ENCODE peak calls at places on chromosomes 13 and 19, in ten cellular contexts. One of them, this sample, is unnamed. For H3K4me1, the result is how much of the 10 kb centered on the place peaks cover.

GRCh38 chr13:99281811-99282263 is 23.7 kb upstream of the GPR18 start:
- DNase-seq in endodermal cell: no peak
- DNase-seq in A549: no peak
- DNase-seq in IMR-90: no peak
- DNase-seq in PC-3: no peak
- DNase-seq in aorta: peak
- DNase-seq in heart left ventricle: peak
- DNase-seq in suprapubic skin: peak
- DNase-seq in H9: no peak
- DNase-seq in transverse colon: peak
- DNase-seq in this sample: no peak

GRCh38 chr19:51407631-51408131 is 9.8 kb downstream of the SIGLEC10 start:
- DNase-seq in endodermal cell: peak
- DNase-seq in A549: peak
- DNase-seq in IMR-90: peak
- DNase-seq in PC-3: peak
- DNase-seq in aorta: peak
- DNase-seq in heart left ventricle: no peak
- DNase-seq in suprapubic skin: no peak
- DNase-seq in H9: peak
- DNase-seq in transverse colon: peak
- DNase-seq in this sample: no peak

GRCh38 chr19:6038634-6039405 is 60.9 kb upstream of the RANBP3 start:
- DNase-seq in endodermal cell: no peak
- DNase-seq in A549: no peak
- DNase-seq in IMR-90: peak
- DNase-seq in PC-3: no peak
- DNase-seq in aorta: no peak
- DNase-seq in heart left ventricle: no peak
- DNase-seq in suprapubic skin: peak
- DNase-seq in H9: no peak
- DNase-seq in transverse colon: no peak
- DNase-seq in this sample: no peak

GRCh38 chr13:64480648-64481047 is 2749.5 kb downstream of the PCDH9 start:
- DNase-seq in endodermal cell: no peak
- DNase-seq in A549: no peak
- DNase-seq in IMR-90: no peak
- DNase-seq in PC-3: no peak
- DNase-seq in aorta: no peak
- DNase-seq in heart left ventricle: no peak
- DNase-seq in suprapubic skin: no peak
- DNase-seq in H9: no peak
- DNase-seq in transverse colon: no peak
- DNase-seq in this sample: no peak

GRCh38 chr19:55484571-55485438 is at the start of gene NAT14:
- DNase-seq in endodermal cell: peak
- DNase-seq in A549: peak
- DNase-seq in IMR-90: peak
- DNase-seq in PC-3: peak
- DNase-seq in aorta: peak
- DNase-seq in heart left ventricle: peak
- DNase-seq in suprapubic skin: peak
- DNase-seq in H9: peak
- DNase-seq in transverse colon: peak
- DNase-seq in this sample: no peak

GRCh38 chr13:29924482-29924884 is 74.1 kb upstream of the UBL3 start:
- DNase-seq in endodermal cell: no peak
- DNase-seq in A549: peak
- DNase-seq in IMR-90: peak
- DNase-seq in PC-3: peak
- DNase-seq in aorta: no peak
- DNase-seq in heart left ventricle: no peak
- DNase-seq in suprapubic skin: no peak
- DNase-seq in H9: no peak
- DNase-seq in transverse colon: no peak
- DNase-seq in this sample: peak

GRCh38 chr19:2837430-2837829 is 3.8 kb upstream of the ZNF555 start:
- DNase-seq in endodermal cell: no peak
- DNase-seq in A549: no peak
- DNase-seq in IMR-90: no peak
- DNase-seq in PC-3: no peak
- DNase-seq in aorta: no peak
- DNase-seq in heart left ventricle: no peak
- DNase-seq in suprapubic skin: no peak
- DNase-seq in H9: no peak
- DNase-seq in transverse colon: no peak
- DNase-seq in this sample: no peak

GRCh38 chr13:30696278-30697176 is 38.8 kb upstream of the ALOX5AP start:
- DNase-seq in endodermal cell: peak
- DNase-seq in A549: no peak
- DNase-seq in IMR-90: peak
- DNase-seq in PC-3: no peak
- DNase-seq in aorta: no peak
- DNase-seq in heart left ventricle: peak
- DNase-seq in suprapubic skin: peak
- DNase-seq in H9: peak
- DNase-seq in transverse colon: peak
- DNase-seq in this sample: no peak

GRCh38 chr13:66365101-66365500 is 865.0 kb downstream of the PCDH9 start:
- DNase-seq in endodermal cell: no peak
- DNase-seq in A549: no peak
- DNase-seq in IMR-90: peak
- DNase-seq in PC-3: no peak
- DNase-seq in aorta: no peak
- DNase-seq in heart left ventricle: no peak
- DNase-seq in suprapubic skin: no peak
- DNase-seq in H9: no peak
- DNase-seq in transverse colon: no peak
- DNase-seq in this sample: no peak

GRCh38 chr13:76222511-76222910 is 586.4 kb downstream of the LMO7 start:
- DNase-seq in endodermal cell: no peak
- DNase-seq in A549: no peak
- DNase-seq in IMR-90: peak
- DNase-seq in PC-3: no peak
- DNase-seq in aorta: no peak
- DNase-seq in heart left ventricle: no peak
- DNase-seq in suprapubic skin: no peak
- DNase-seq in H9: no peak
- DNase-seq in transverse colon: no peak
- DNase-seq in this sample: no peak

GRCh38 chr13:113117335-113117872 is 5.2 kb upstream of the F10 start:
- DNase-seq in endodermal cell: no peak
- DNase-seq in A549: no peak
- DNase-seq in IMR-90: no peak
- DNase-seq in PC-3: peak
- DNase-seq in aorta: peak
- DNase-seq in heart left ventricle: no peak
- DNase-seq in suprapubic skin: peak
- DNase-seq in H9: peak
- DNase-seq in transverse colon: no peak
- DNase-seq in this sample: no peak

GRCh38 chr19:19514215-19514633 is 1.1 kb downstream of the TSSK6 start:
- DNase-seq in endodermal cell: no peak
- DNase-seq in A549: no peak
- DNase-seq in IMR-90: no peak
- DNase-seq in PC-3: no peak
- DNase-seq in aorta: peak
- DNase-seq in heart left ventricle: peak
- DNase-seq in suprapubic skin: peak
- DNase-seq in H9: no peak
- DNase-seq in transverse colon: peak
- DNase-seq in this sample: peak

GRCh38 chr13:85260896-85261295 is 538.3 kb downstream of the SLITRK6 start:
- DNase-seq in endodermal cell: peak
- DNase-seq in A549: no peak
- DNase-seq in IMR-90: no peak
- DNase-seq in PC-3: no peak
- DNase-seq in aorta: no peak
- DNase-seq in heart left ventricle: no peak
- DNase-seq in suprapubic skin: no peak
- DNase-seq in H9: no peak
- DNase-seq in transverse colon: no peak
- DNase-seq in this sample: no peak

GRCh38 chr19:36489920-36490415 is 607 bp upstream of the ZNF566 start:
- DNase-seq in endodermal cell: peak
- DNase-seq in A549: peak
- DNase-seq in IMR-90: peak
- DNase-seq in PC-3: peak
- DNase-seq in aorta: no peak
- DNase-seq in heart left ventricle: peak
- DNase-seq in suprapubic skin: no peak
- DNase-seq in H9: peak
- DNase-seq in transverse colon: peak
- DNase-seq in this sample: no peak

GRCh38 chr19:3420909-3421619 is 54.7 kb downstream of the NFIC start:
- DNase-seq in endodermal cell: no peak
- DNase-seq in A549: no peak
- DNase-seq in IMR-90: no peak
- DNase-seq in PC-3: no peak
- DNase-seq in aorta: no peak
- DNase-seq in heart left ventricle: no peak
- DNase-seq in suprapubic skin: no peak
- DNase-seq in H9: no peak
- DNase-seq in transverse colon: no peak
- DNase-seq in this sample: no peak

GRCh38 chr13:86585826-86586225 is 786.6 kb upstream of the SLITRK6 start:
- DNase-seq in endodermal cell: no peak
- DNase-seq in A549: no peak
- DNase-seq in IMR-90: peak
- DNase-seq in PC-3: peak
- DNase-seq in aorta: no peak
- DNase-seq in heart left ventricle: no peak
- DNase-seq in suprapubic skin: no peak
- DNase-seq in H9: no peak
- DNase-seq in transverse colon: peak
- DNase-seq in this sample: no peak

GRCh38 chr13:34751492-34751891 is 190.6 kb upstream of the NBEA start:
- DNase-seq in endodermal cell: no peak
- DNase-seq in A549: no peak
- DNase-seq in IMR-90: no peak
- DNase-seq in PC-3: no peak
- DNase-seq in aorta: no peak
- DNase-seq in heart left ventricle: no peak
- DNase-seq in suprapubic skin: no peak
- DNase-seq in H9: no peak
- DNase-seq in transverse colon: no peak
- DNase-seq in this sample: no peak

GRCh38 chr13:46620029-46620428 is 67.1 kb downstream of the LRCH1 start:
- DNase-seq in endodermal cell: no peak
- DNase-seq in A549: no peak
- DNase-seq in IMR-90: no peak
- DNase-seq in PC-3: no peak
- DNase-seq in aorta: no peak
- DNase-seq in heart left ventricle: no peak
- DNase-seq in suprapubic skin: no peak
- DNase-seq in H9: no peak
- DNase-seq in transverse colon: no peak
- DNase-seq in this sample: no peak

GRCh38 chr19:11405846-11406643 is 13.1 kb downstream of the RGL3 start:
- DNase-seq in endodermal cell: peak
- DNase-seq in A549: no peak
- DNase-seq in IMR-90: no peak
- DNase-seq in PC-3: no peak
- DNase-seq in aorta: peak
- DNase-seq in heart left ventricle: no peak
- DNase-seq in suprapubic skin: no peak
- DNase-seq in H9: peak
- DNase-seq in transverse colon: no peak
- DNase-seq in this sample: no peak

GRCh38 chr13:110836600-110836903 is 78.3 kb downstream of the ANKRD10 start:
- DNase-seq in endodermal cell: peak
- DNase-seq in A549: no peak
- DNase-seq in IMR-90: no peak
- DNase-seq in PC-3: no peak
- DNase-seq in aorta: no peak
- DNase-seq in heart left ventricle: no peak
- DNase-seq in suprapubic skin: no peak
- DNase-seq in H9: no peak
- DNase-seq in transverse colon: no peak
- DNase-seq in this sample: no peak

GRCh38 chr13:51342706-51343105 is 3.2 kb downstream of the SERPINE3 start:
- DNase-seq in endodermal cell: no peak
- DNase-seq in A549: no peak
- DNase-seq in IMR-90: peak
- DNase-seq in PC-3: no peak
- DNase-seq in aorta: no peak
- DNase-seq in heart left ventricle: no peak
- DNase-seq in suprapubic skin: no peak
- DNase-seq in H9: no peak
- DNase-seq in transverse colon: no peak
- DNase-seq in this sample: peak

GRCh38 chr13:40648841-40649240 is 17.6 kb downstream of the FOXO1 start:
- DNase-seq in endodermal cell: peak
- DNase-seq in A549: no peak
- DNase-seq in IMR-90: no peak
- DNase-seq in PC-3: no peak
- DNase-seq in aorta: no peak
- DNase-seq in heart left ventricle: no peak
- DNase-seq in suprapubic skin: no peak
- DNase-seq in H9: no peak
- DNase-seq in transverse colon: no peak
- DNase-seq in this sample: no peak
- H3K27ac ChIP-seq in endodermal cell: peak
- H3K27ac ChIP-seq in A549: no peak
- H3K27ac ChIP-seq in IMR-90: no peak
- H3K27ac ChIP-seq in PC-3: no peak
- H3K27ac ChIP-seq in aorta: no peak
- H3K27ac ChIP-seq in heart left ventricle: no peak
- H3K27ac ChIP-seq in suprapubic skin: no peak
- H3K27ac ChIP-seq in H9: peak
- H3K27ac ChIP-seq in transverse colon: peak
- H3K27ac ChIP-seq in this sample: no peak

GRCh38 chr19:4980087-4980486 is 11.2 kb downstream of the KDM4B start:
- DNase-seq in endodermal cell: no peak
- DNase-seq in A549: no peak
- DNase-seq in IMR-90: no peak
- DNase-seq in PC-3: no peak
- DNase-seq in aorta: no peak
- DNase-seq in heart left ventricle: no peak
- DNase-seq in suprapubic skin: no peak
- DNase-seq in H9: no peak
- DNase-seq in transverse colon: no peak
- DNase-seq in this sample: no peak
- H3K4me1 ChIP-seq in endodermal cell: under half
- H3K4me1 ChIP-seq in A549: under half
- H3K4me1 ChIP-seq in IMR-90: under half
- H3K4me1 ChIP-seq in PC-3: under half
- H3K4me1 ChIP-seq in aorta: under half
- H3K4me1 ChIP-seq in heart left ventricle: under half
- H3K4me1 ChIP-seq in suprapubic skin: half or more
- H3K4me1 ChIP-seq in H9: under half
- H3K4me1 ChIP-seq in transverse colon: under half
- H3K4me1 ChIP-seq in this sample: under half

GRCh38 chr19:57830071-57830602 is at the start of gene ZNF587B:
- DNase-seq in endodermal cell: peak
- DNase-seq in A549: no peak
- DNase-seq in IMR-90: peak
- DNase-seq in PC-3: peak
- DNase-seq in aorta: peak
- DNase-seq in heart left ventricle: peak
- DNase-seq in suprapubic skin: no peak
- DNase-seq in H9: peak
- DNase-seq in transverse colon: peak
- DNase-seq in this sample: peak
- H3K27ac ChIP-seq in endodermal cell: peak
- H3K27ac ChIP-seq in A549: no peak
- H3K27ac ChIP-seq in IMR-90: peak
- H3K27ac ChIP-seq in PC-3: no peak
- H3K27ac ChIP-seq in aorta: peak
- H3K27ac ChIP-seq in heart left ventricle: peak
- H3K27ac ChIP-seq in suprapubic skin: peak
- H3K27ac ChIP-seq in H9: peak
- H3K27ac ChIP-seq in transverse colon: no peak
- H3K27ac ChIP-seq in this sample: peak

GRCh38 chr13:77309254-77309653 is 17.6 kb downstream of the MYCBP2 start:
- DNase-seq in endodermal cell: no peak
- DNase-seq in A549: no peak
- DNase-seq in IMR-90: no peak
- DNase-seq in PC-3: no peak
- DNase-seq in aorta: no peak
- DNase-seq in heart left ventricle: no peak
- DNase-seq in suprapubic skin: no peak
- DNase-seq in H9: no peak
- DNase-seq in transverse colon: no peak
- DNase-seq in this sample: no peak
- H3K4me1 ChIP-seq in endodermal cell: under half
- H3K4me1 ChIP-seq in A549: under half
- H3K4me1 ChIP-seq in IMR-90: under half
- H3K4me1 ChIP-seq in PC-3: under half
- H3K4me1 ChIP-seq in aorta: under half
- H3K4me1 ChIP-seq in heart left ventricle: under half
- H3K4me1 ChIP-seq in suprapubic skin: half or more
- H3K4me1 ChIP-seq in H9: under half
- H3K4me1 ChIP-seq in transverse colon: under half
- H3K4me1 ChIP-seq in this sample: under half

This sample was measured in foreskin keratinocyte.